ENCODE peak calls at places on chromosomes 16 and 17, in eight cellular contexts. Z is HepG2, P is H1, S is K562, U is endothelial cell of umbilical vein, D is GM12878, W is SK-N-SH, T is HCT116. X is an unnamed sample. For H3K4me1, the result is how much of the 10 kb centered on the place peaks cover.

GRCh38 chr17:16486373-16487250 is 5.4 kb downstream of the LRRC75A start:
- DNase-seq in Z (no peak), P (peak), S (no peak), U (peak), D (no peak), W (peak), T (no peak), X (no peak)

GRCh38 chr17:70159980-70160379 is 9.4 kb upstream of the KCNJ2 start:
- DNase-seq in Z (no peak), P (no peak), S (no peak), U (peak), D (no peak), W (no peak), T (no peak), X (no peak)

GRCh38 chr17:29949708-29950107 is 8.3 kb downstream of the EFCAB5 start:
- DNase-seq in Z (no peak), P (no peak), S (no peak), U (no peak), D (no peak), W (peak), T (no peak), X (no peak)

GRCh38 chr16:59684911-59685310 is 950.8 kb upstream of the GOT2 start:
- DNase-seq in Z (no peak), P (no peak), S (no peak), U (no peak), D (no peak), W (no peak), T (no peak), X (no peak)

GRCh38 chr16:10412935-10413601 is 27.2 kb downstream of the ATF7IP2 start:
- DNase-seq in Z (no peak), P (no peak), S (no peak), U (no peak), D (no peak), W (no peak), T (no peak), X (no peak)

GRCh38 chr17:73643012-73643845 is 1.0 kb downstream of the SDK2 start:
- DNase-seq in Z (no peak), P (peak), S (no peak), U (no peak), D (no peak), W (peak), T (no peak), X (peak)

GRCh38 chr17:7856840-7857723 is at the start of gene NAA38:
- DNase-seq in Z (peak), P (peak), S (peak), U (peak), D (peak), W (peak), T (peak), X (peak)

GRCh38 chr16:26005336-26005735 is 313.6 kb downstream of the HS3ST4 start:
- DNase-seq in Z (no peak), P (no peak), S (no peak), U (no peak), D (no peak), W (no peak), T (no peak), X (no peak)

GRCh38 chr17:69314246-69315030 is 12.5 kb downstream of the ABCA5 start:
- DNase-seq in Z (no peak), P (no peak), S (no peak), U (no peak), D (no peak), W (peak), T (no peak), X (no peak)

GRCh38 chr16:82865412-82865811 is 238.6 kb downstream of the CDH13 start:
- DNase-seq in Z (no peak), P (no peak), S (no peak), U (no peak), D (no peak), W (no peak), T (no peak), X (no peak)

GRCh38 chr17:68460715-68461114 is 3.4 kb upstream of the WIPI1 start:
- DNase-seq in Z (no peak), P (no peak), S (no peak), U (no peak), D (no peak), W (no peak), T (no peak), X (no peak)

GRCh38 chr16:10562361-10562899 is 18.0 kb downstream of the EMP2 start:
- DNase-seq in Z (no peak), P (no peak), S (no peak), U (no peak), D (no peak), W (no peak), T (no peak), X (no peak)

GRCh38 chr17:48672340-48672739 is 46.2 kb upstream of the HOXB9 start:
- DNase-seq in Z (no peak), P (no peak), S (no peak), U (no peak), D (no peak), W (no peak), T (no peak), X (no peak)

GRCh38 chr17:80644588-80644987 is 100.0 kb downstream of the RPTOR start:
- DNase-seq in Z (no peak), P (no peak), S (no peak), U (no peak), D (no peak), W (no peak), T (no peak), X (no peak)

GRCh38 chr17:74439691-74440567 is 8.0 kb downstream of the GPRC5C start:
- DNase-seq in Z (no peak), P (no peak), S (no peak), U (no peak), D (no peak), W (no peak), T (no peak), X (no peak)

GRCh38 chr17:31537558-31537957 is 146.1 kb downstream of the RAB11FIP4 start:
- DNase-seq in Z (no peak), P (no peak), S (no peak), U (no peak), D (no peak), W (no peak), T (no peak), X (no peak)

GRCh38 chr17:37844158-37844976 is 79.8 kb upstream of the TBC1D3K start:
- DNase-seq in Z (peak), P (peak), S (peak), U (peak), D (no peak), W (peak), T (peak), X (peak)

GRCh38 chr17:70924776-70925175 is 755.4 kb downstream of the KCNJ2 start:
- DNase-seq in Z (no peak), P (no peak), S (no peak), U (no peak), D (no peak), W (no peak), T (no peak), X (no peak)

GRCh38 chr17:63190821-63191220 is 224.8 kb downstream of the TANC2 start:
- DNase-seq in Z (no peak), P (no peak), S (no peak), U (no peak), D (no peak), W (no peak), T (no peak), X (no peak)

GRCh38 chr16:4316732-4317461 is 1.0 kb downstream of the GLIS2 start:
- DNase-seq in Z (no peak), P (peak), S (no peak), U (peak), D (no peak), W (peak), T (no peak), X (no peak)

GRCh38 chr17:76737082-76737675 is at the start of gene SRSF2:
- DNase-seq in Z (peak), P (peak), S (peak), U (peak), D (peak), W (peak), T (peak), X (peak)
- H3K4me1 ChIP-seq in Z (half or more), P (under half), S (under half), U (under half), D (under half), W (under half), T (under half), X (under half)

GRCh38 chr16:30958164-30959083 is 870 bp downstream of the SETD1A start:
- DNase-seq in Z (peak), P (peak), S (peak), U (peak), D (no peak), W (peak), T (peak), X (peak)

GRCh38 chr16:30961384-30961783 is 3.8 kb downstream of the SETD1A start:
- DNase-seq in Z (no peak), P (no peak), S (no peak), U (no peak), D (no peak), W (no peak), T (no peak), X (no peak)

GRCh38 chr16:30956601-30957455 is 726 bp upstream of the SETD1A start:
- DNase-seq in Z (peak), P (peak), S (peak), U (peak), D (no peak), W (peak), T (peak), X (peak)

GRCh38 chr16:30954993-30955392 is 2.6 kb upstream of the SETD1A start:
- DNase-seq in Z (peak), P (no peak), S (no peak), U (no peak), D (no peak), W (no peak), T (no peak), X (no peak)

GRCh38 chr16:30957456-30958163 is at the start of gene SETD1A:
- DNase-seq in Z (peak), P (peak), S (peak), U (peak), D (peak), W (peak), T (peak), X (peak)
- TF ChIP-seq CTCF in Z (peak), P (no peak), S (no peak), U (no peak), D (no peak), W (no peak), T (no peak), X (no peak)

GRCh38 chr16:734981-735881 is 5.6 kb downstream of the CIAO3 start:
- DNase-seq in Z (no peak), P (no peak), S (no peak), U (no peak), D (no peak), W (no peak), T (no peak), X (no peak)

GRCh38 chr16:734208-734980 is 6.4 kb downstream of the CIAO3 start:
- DNase-seq in Z (no peak), P (no peak), S (no peak), U (no peak), D (no peak), W (no peak), T (no peak), X (no peak)

GRCh38 chr16:732332-732731 is 5.4 kb downstream of the HAGHL start:
- DNase-seq in Z (no peak), P (no peak), S (no peak), U (no peak), D (no peak), W (no peak), T (no peak), X (no peak)

GRCh38 chr16:732936-733335 is 6.0 kb downstream of the HAGHL start:
- DNase-seq in Z (no peak), P (no peak), S (no peak), U (no peak), D (no peak), W (no peak), T (no peak), X (peak)

DNA sequence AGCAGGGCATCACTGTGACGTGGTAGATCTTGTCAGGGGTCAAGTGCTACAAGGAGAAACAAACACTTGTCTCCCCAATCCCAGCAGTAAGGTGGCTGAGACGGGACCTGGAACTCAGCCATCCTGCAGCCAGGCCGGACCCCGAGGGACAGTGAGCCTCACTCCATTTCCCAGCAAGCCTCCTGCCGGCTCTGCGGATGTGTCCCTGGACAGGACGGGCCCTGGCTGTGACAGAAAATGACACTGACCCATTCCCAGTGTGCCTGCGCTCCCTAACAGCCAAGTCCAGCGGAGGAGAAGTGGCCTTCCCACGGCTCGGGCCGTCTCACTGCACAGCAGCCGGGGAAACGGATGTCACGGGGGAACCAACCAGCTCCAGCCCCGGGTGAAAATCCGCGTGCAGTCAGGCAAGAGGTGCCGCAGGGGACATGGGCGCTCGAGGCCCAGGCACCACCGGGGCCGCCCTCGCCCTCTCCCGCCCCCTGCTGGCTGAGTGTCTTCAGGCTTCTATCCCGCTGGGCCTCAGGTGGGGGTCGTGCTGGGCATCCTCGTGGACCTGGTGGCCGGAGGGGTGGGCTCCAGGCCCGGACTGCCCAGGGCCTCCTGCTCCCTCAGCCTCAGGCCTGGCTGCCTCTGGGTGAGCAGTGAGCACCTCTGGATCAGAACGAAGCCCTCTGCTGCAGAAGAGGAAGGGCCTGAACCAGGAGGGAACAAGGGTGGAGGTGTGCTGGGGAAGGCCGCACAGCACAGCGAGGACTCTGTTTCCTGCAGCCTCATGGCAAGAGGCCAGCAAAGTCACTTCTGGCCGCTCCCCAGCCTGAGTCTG is 6.7 kb downstream of the HAGHL start:
- DNase-seq in Z (no peak), P (peak), S (peak), U (no peak), D (no peak), W (peak), T (no peak), X (peak)
- TF ChIP-seq MAX in Z (no peak), P (no peak), S (peak), U (no peak), D (no peak), W (no peak), T (no peak), X (peak)

GRCh38 chr16:70704586-70704985 is 18.7 kb upstream of the MTSS2 start:
- DNase-seq in Z (no peak), P (no peak), S (no peak), U (no peak), D (no peak), W (no peak), T (no peak), X (no peak)
- H3K4me1 ChIP-seq in Z (half or more), P (under half), S (under half), U (under half), D (under half), W (half or more), T (half or more), X (half or more)

GRCh38 chr16:68902376-68903345 is 59.3 kb downstream of the TANGO6 start:
- DNase-seq in Z (peak), P (peak), S (peak), U (peak), D (no peak), W (peak), T (peak), X (peak)
- TF ChIP-seq CTCF in Z (peak), P (peak), S (peak), U (peak), D (peak), W (peak), T (peak), X (peak)

GRCh38 chr16:87965973-87966667 is 14.9 kb downstream of the BANP start:
- DNase-seq in Z (no peak), P (no peak), S (no peak), U (peak), D (no peak), W (peak), T (no peak), X (no peak)
- TF ChIP-seq MAX in Z (no peak), P (no peak), S (no peak), U (no peak), D (no peak), W (no peak), T (no peak), X (no peak)

DNA sequence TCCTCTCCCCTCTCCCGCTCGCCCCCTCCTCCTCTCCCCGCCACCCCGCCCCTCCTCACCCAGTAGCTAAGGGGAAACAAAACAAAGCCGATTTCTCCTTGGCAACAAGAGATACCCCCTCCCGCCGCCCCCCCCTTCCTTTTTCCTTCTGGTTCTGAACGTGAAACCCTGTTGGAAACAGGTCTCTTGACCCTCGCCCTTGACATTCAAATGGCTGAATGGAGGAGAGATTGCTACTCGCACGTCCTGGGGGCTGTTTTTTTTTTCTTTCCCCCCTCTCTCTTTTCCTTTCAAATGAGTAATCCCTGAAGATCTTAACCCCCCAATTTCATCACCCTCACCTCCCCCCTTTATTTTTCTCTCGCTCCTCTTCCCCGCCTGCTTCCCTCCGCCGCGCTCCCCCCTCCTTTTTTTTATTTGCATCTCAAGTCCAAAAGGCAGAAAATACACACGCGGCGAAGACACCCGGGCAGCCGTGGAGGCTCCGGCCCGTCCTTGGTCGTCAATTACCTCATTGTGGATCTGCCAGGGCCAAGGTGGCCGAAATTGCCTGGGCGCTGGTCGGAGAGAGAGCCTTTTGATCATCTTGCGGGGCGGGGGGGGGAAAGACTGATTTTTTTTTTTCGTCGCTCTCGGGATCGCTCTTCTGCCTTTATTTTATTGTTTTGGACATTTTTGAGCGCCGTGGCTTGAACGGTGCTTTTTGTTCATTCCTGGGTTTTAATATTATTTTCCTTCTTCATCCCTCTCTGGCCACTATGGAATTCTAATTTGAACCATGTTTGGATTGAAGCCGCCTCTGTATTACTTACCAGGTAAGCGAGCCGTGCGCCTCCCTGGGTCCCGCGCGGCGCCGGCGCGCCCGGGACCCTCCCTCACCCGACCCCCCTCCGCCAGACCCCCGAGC is 57.3 kb upstream of the GSE1 start:
- DNase-seq in Z (peak), P (peak), S (no peak), U (no peak), D (no peak), W (peak), T (no peak), X (peak)
- H3K4me1 ChIP-seq in Z (half or more), P (under half), S (under half), U (under half), D (under half), W (under half), T (half or more), X (under half)

DNA sequence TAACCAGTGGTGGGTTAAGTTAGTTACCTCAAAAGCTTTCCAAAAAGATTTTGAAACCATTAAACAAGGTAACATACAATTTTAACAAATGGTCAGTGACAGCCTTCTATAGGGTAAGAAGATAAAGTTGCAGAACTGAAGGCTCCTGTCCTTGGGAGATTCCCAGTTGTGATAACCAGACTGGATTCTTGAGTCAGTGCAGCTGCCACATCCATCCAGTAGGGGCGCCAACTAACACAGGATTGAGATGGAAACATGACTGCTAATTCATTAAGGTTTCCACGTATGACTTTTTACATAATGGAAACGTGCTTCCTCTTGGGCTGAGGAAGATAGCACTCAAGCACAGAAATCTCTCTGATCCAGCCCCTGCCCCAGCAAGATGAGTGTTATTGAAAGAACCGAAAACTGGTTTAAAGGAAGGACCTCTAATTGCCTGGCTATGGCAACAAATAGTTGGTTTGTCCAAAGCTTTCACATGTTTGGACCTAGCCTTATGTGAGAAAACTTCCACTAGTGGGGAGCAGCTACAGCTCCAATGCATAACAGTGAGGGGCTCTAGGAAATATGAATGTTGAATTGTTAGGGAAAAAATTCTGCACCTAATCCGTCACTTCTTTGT is 269.8 kb upstream of the MYOCD start:
- DNase-seq in Z (peak), P (peak), S (peak), U (no peak), D (no peak), W (peak), T (peak), X (peak)
- TF ChIP-seq CTCF in Z (peak), P (peak), S (peak), U (no peak), D (peak), W (peak), T (peak), X (peak)

DNA sequence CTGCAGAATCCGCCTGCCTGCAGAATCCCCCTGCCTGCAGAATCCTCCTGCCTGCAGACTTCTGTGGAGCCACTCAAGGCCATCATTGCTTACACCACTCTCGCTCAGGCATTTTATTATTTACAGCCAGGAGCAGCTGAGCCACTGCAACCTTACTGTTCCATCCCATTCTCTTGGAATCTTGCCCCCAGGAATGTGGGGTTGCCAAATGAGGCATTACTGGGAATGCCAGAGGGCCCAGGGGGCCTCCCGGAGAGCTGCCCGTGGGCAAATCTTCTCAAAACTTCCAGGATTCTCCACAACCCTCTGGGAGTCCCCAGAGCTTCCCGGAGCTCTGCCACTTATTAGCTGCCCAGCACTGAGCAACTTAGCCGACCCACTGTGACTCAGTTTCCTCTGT is 305.9 kb downstream of the FOXL1 start:
- DNase-seq in Z (no peak), P (no peak), S (no peak), U (no peak), D (no peak), W (no peak), T (no peak), X (no peak)
- TF ChIP-seq MAX in Z (no peak), P (no peak), S (no peak), U (no peak), D (no peak), W (no peak), T (no peak), X (no peak)